ENCODE peak calls at places on chromosomes 16 and 17, in seven cellular contexts. T, B, I, Z, C, R and E are unnamed samples.

GRCh38 chr16:86050591-86051375 is 151.8 kb downstream of the IRF8 start:
- DNase-seq in T (no peak), B (no peak), I (no peak), Z (peak; percentile 29), C (no peak), R (no peak), E (no peak)

GRCh38 chr17:82985973-82986372 is 93.4 kb upstream of the METRNL start:
- DNase-seq in T (no peak), B (peak; percentile 81), I (peak; percentile 58), Z (peak; percentile 92), C (peak; percentile 38), R (no peak), E (peak; percentile 65)

GRCh38 chr16:81575307-81575706 is 130.7 kb downstream of the CMIP start:
- DNase-seq in T (no peak), B (no peak), I (no peak), Z (no peak), C (no peak), R (no peak), E (no peak)

GRCh38 chr16:89667633-89668032 is 10.0 kb downstream of the SPATA33 start:
- DNase-seq in T (no peak), B (no peak), I (no peak), Z (no peak), C (no peak), R (no peak), E (no peak)

GRCh38 chr17:52995127-52995526 is 827.6 kb upstream of the KIF2B start:
- DNase-seq in T (no peak), B (no peak), I (no peak), Z (no peak), C (no peak), R (no peak), E (no peak)

GRCh38 chr17:57666198-57666870 is 78.8 kb downstream of the CCDC182 start:
- DNase-seq in T (no peak), B (no peak), I (no peak), Z (peak; percentile 41), C (no peak), R (peak; percentile 28), E (peak; percentile 36)

GRCh38 chr16:86532526-86532815 is 22.1 kb downstream of the FOXF1 start:
- DNase-seq in T (no peak), B (no peak), I (no peak), Z (no peak), C (no peak), R (peak; percentile 62), E (no peak)

GRCh38 chr17:71494045-71494444 is 626.8 kb upstream of the SOX9 start:
- DNase-seq in T (no peak), B (no peak), I (no peak), Z (no peak), C (no peak), R (no peak), E (no peak)

GRCh38 chr17:1067282-1067956 is 70.5 kb downstream of the TIMM22 start:
- DNase-seq in T (no peak), B (no peak), I (no peak), Z (no peak), C (peak; percentile 54), R (no peak), E (no peak)

GRCh38 chr17:35089846-35090193 is 26.3 kb upstream of the RFFL start:
- DNase-seq in T (peak; percentile 44), B (no peak), I (peak; percentile 72), Z (peak; percentile 84), C (no peak), R (no peak), E (no peak)

GRCh38 chr16:85046472-85046916 is 18.9 kb downstream of the KIAA0513 start:
- DNase-seq in T (no peak), B (no peak), I (no peak), Z (no peak), C (no peak), R (no peak), E (no peak)

GRCh38 chr17:50603340-50603739 is 31.3 kb upstream of the ABCC3 start:
- DNase-seq in T (peak; percentile 62), B (no peak), I (peak; percentile 72), Z (no peak), C (no peak), R (no peak), E (no peak)

GRCh38 chr16:2212362-2213324 is 2.0 kb upstream of the BRICD5 start:
- DNase-seq in T (no peak), B (peak; percentile 85), I (no peak), Z (no peak), C (peak; percentile 60), R (no peak), E (no peak)

GRCh38 chr16:27408012-27408601 is 6.1 kb downstream of the IL21R start:
- DNase-seq in T (no peak), B (no peak), I (no peak), Z (no peak), C (no peak), R (no peak), E (no peak)

GRCh38 chr17:55161935-55162555 is 102.7 kb upstream of the HLF start:
- DNase-seq in T (no peak), B (no peak), I (no peak), Z (no peak), C (no peak), R (no peak), E (no peak)

GRCh38 chr16:1042776-1043349 is 29.7 kb upstream of the SSTR5 start:
- DNase-seq in T (no peak), B (no peak), I (no peak), Z (no peak), C (no peak), R (no peak), E (no peak)

GRCh38 chr17:77528516-77529327 is 388.0 kb downstream of the SEC14L1 start:
- DNase-seq in T (no peak), B (no peak), I (peak; percentile 87), Z (peak; percentile 58), C (no peak), R (peak; percentile 37), E (peak; percentile 52)

GRCh38 chr17:45997624-45998023 is 1.4 kb upstream of the STH start:
- DNase-seq in T (no peak), B (no peak), I (no peak), Z (no peak), C (no peak), R (no peak), E (no peak)

GRCh38 chr16:12690024-12690423 is 113.7 kb downstream of the CPPED1 start:
- DNase-seq in T (no peak), B (no peak), I (no peak), Z (no peak), C (no peak), R (no peak), E (no peak)

GRCh38 chr17:59558039-59558438 is 7.4 kb upstream of the DHX40 start:
- DNase-seq in T (no peak), B (no peak), I (no peak), Z (no peak), C (no peak), R (no peak), E (no peak)

GRCh38 chr17:50047488-50048126 is 8.3 kb upstream of the ITGA3 start:
- DNase-seq in T (no peak), B (no peak), I (no peak), Z (no peak), C (no peak), R (no peak), E (no peak)

GRCh38 chr17:36773039-36773438 is 164.2 kb upstream of the LHX1 start:
- DNase-seq in T (no peak), B (no peak), I (peak; percentile 76), Z (no peak), C (no peak), R (no peak), E (no peak)

GRCh38 chr16:50160495-50161164 is 7.5 kb downstream of the TENT4B start:
- DNase-seq in T (peak; percentile 45), B (no peak), I (no peak), Z (no peak), C (no peak), R (no peak), E (no peak)

GRCh38 chr16:78437352-78437968 is 338.0 kb downstream of the WWOX start:
- DNase-seq in T (peak; percentile 61), B (no peak), I (peak; percentile 76), Z (no peak), C (peak; percentile 33), R (no peak), E (no peak)

GRCh38 chr17:36602924-36603384 is 1.6 kb downstream of the MRM1 start:
- DNase-seq in T (peak; percentile 84), B (no peak), I (peak; percentile 84), Z (peak; percentile 28), C (peak; percentile 50), R (peak; percentile 68), E (peak; percentile 71)

GRCh38 chr17:18182190-18182977 is 1.2 kb upstream of the ALKBH5 start:
- DNase-seq in T (no peak), B (peak; percentile 45), I (peak; percentile 34), Z (no peak), C (peak; percentile 94), R (no peak), E (no peak)

GRCh38 chr17:18184143-18185007 is 747 bp downstream of the ALKBH5 start:
- DNase-seq in T (no peak), B (peak; percentile 33), I (peak; percentile 70), Z (peak; percentile 92), C (peak; percentile 56), R (peak; percentile 88), E (peak; percentile 88)

GRCh38 chr17:18182978-18183333 is 672 bp upstream of the ALKBH5 start:
- DNase-seq in T (peak; percentile 72), B (no peak), I (no peak), Z (peak; percentile 97), C (peak; percentile 78), R (peak; percentile 92), E (peak; percentile 93)

GRCh38 chr17:18185391-18185790 is 1.8 kb downstream of the ALKBH5 start:
- DNase-seq in T (no peak), B (no peak), I (peak; percentile 37), Z (no peak), C (no peak), R (no peak), E (no peak)

GRCh38 chr17:18183334-18184142 is at the start of gene ALKBH5:
- DNase-seq in T (peak; percentile 97), B (peak; percentile 99), I (peak; percentile 99), Z (peak; percentile 98), C (peak; percentile 98), R (peak; percentile 99), E (peak; percentile 98)
- TF ChIP-seq POLR2AphosphoS5 in T (peak; percentile 16), B (peak; percentile 87), I (peak; percentile 68), Z (peak; percentile 97), C (peak; percentile 92), R (peak; percentile 95), E (no peak)

GRCh38 chr17:78924481-78925151 is 571 bp downstream of the TIMP2 start:
- DNase-seq in T (no peak), B (peak; percentile 33), I (peak; percentile 81), Z (peak; percentile 85), C (no peak), R (no peak), E (no peak)
- H3K4me1 ChIP-seq in T (no peaks in the 10 kb centered on the region), B (peaks cover 11% of the 10 kb centered on the region), I (peaks cover 13% of the 10 kb centered on the region), Z (peaks cover 21% of the 10 kb centered on the region), C (peaks cover 70% of the 10 kb centered on the region), R (peaks cover 56% of the 10 kb centered on the region), E (peaks cover 61% of the 10 kb centered on the region)

GRCh38 chr17:3972931-3973330 is 8.7 kb upstream of the ATP2A3 start:
- DNase-seq in T (no peak), B (no peak), I (no peak), Z (peak; percentile 42), C (no peak), R (no peak), E (no peak)
- TF ChIP-seq CTCF in T (no peak), B (no peak), I (no peak), Z (no peak), C (no peak), R (no peak), E (no peak)

DNA sequence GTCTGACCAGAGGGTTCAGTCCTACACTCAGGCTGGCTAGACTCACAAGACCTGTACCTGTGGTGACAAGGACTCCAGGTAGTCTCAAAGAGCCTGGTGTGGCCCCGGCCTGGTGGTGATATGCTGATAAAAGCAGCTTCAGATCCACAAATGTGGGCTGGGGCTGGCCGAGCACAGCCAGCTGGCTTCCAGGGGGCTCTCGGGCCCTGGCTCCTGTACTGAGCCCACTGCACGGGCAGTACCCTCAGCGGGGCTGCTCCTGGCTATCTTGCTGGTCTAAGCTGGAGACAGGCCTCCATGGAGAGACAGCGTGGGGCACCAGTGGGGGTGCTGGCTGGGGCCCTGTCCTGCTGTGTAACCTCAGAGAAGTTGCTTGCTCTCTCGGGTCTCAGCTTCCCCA is 4.3 kb downstream of the SMIM5 start:
- DNase-seq in T (no peak), B (no peak), I (no peak), Z (peak; percentile 65), C (peak; percentile 38), R (no peak), E (no peak)
- TF ChIP-seq POLR2AphosphoS5 in T (no peak), B (no peak), I (no peak), Z (no peak), C (no peak), R (no peak), E (no peak)